ENCODE peak calls at places on chromosomes 2 and 18, in six cellular contexts. One of them, this sample, is unnamed.
A peak's percentile ranks its signal among the peaks of the same experiment; 100 is the strongest.

GRCh38 chr2:111900859-111901258 is 2.5 kb downstream of the MERTK start:
- DNase-seq in CD8-positive, alpha-beta memory T cell: no peak
- DNase-seq in GM23338: peak; percentile 51
- DNase-seq in lung: peak; percentile 53
- DNase-seq in CD8-positive, alpha-beta T cell: no peak
- DNase-seq in heart left ventricle: no peak
- DNase-seq in this sample: no peak

GRCh38 chr2:36967236-36967876 is 1.0 kb upstream of the STRN start:
- DNase-seq in CD8-positive, alpha-beta T cell: no peak
- DNase-seq in GM23338: no peak
- DNase-seq in heart left ventricle: no peak
- DNase-seq in CD8-positive, alpha-beta memory T cell: no peak
- DNase-seq in lung: no peak
- DNase-seq in this sample: no peak

GRCh38 chr2:33104726-33105125 is 158.0 kb downstream of the LTBP1 start:
- DNase-seq in heart left ventricle: no peak
- DNase-seq in CD8-positive, alpha-beta T cell: no peak
- DNase-seq in CD8-positive, alpha-beta memory T cell: no peak
- DNase-seq in GM23338: peak; percentile 7
- DNase-seq in lung: no peak
- DNase-seq in this sample: no peak

GRCh38 chr2:132741754-132742153 is 71.7 kb upstream of the LYPD1 start:
- DNase-seq in heart left ventricle: no peak
- DNase-seq in GM23338: no peak
- DNase-seq in CD8-positive, alpha-beta memory T cell: no peak
- DNase-seq in CD8-positive, alpha-beta T cell: no peak
- DNase-seq in lung: no peak
- DNase-seq in this sample: no peak

GRCh38 chr18:48952287-48953095 is 1.7 kb upstream of the SMAD7 start:
- DNase-seq in lung: peak; percentile 82
- DNase-seq in GM23338: peak; percentile 84
- DNase-seq in CD8-positive, alpha-beta memory T cell: peak; percentile 78
- DNase-seq in heart left ventricle: peak; percentile 89
- DNase-seq in CD8-positive, alpha-beta T cell: peak; percentile 57
- DNase-seq in this sample: peak; percentile 60

GRCh38 chr2:236691799-236692167 is 122.2 kb downstream of the ACKR3 start:
- DNase-seq in CD8-positive, alpha-beta memory T cell: no peak
- DNase-seq in GM23338: no peak
- DNase-seq in heart left ventricle: peak; percentile 28
- DNase-seq in CD8-positive, alpha-beta T cell: no peak
- DNase-seq in lung: no peak
- DNase-seq in this sample: no peak

GRCh38 chr2:148524519-148524919 is 120.0 kb upstream of the EPC2 start:
- DNase-seq in lung: no peak
- DNase-seq in GM23338: no peak
- DNase-seq in CD8-positive, alpha-beta T cell: peak; percentile 60
- DNase-seq in CD8-positive, alpha-beta memory T cell: peak; percentile 72
- DNase-seq in heart left ventricle: no peak
- DNase-seq in this sample: peak; percentile 84

GRCh38 chr2:189252991-189253680 is 73.6 kb upstream of the COL5A2 start:
- DNase-seq in CD8-positive, alpha-beta memory T cell: no peak
- DNase-seq in heart left ventricle: no peak
- DNase-seq in GM23338: no peak
- DNase-seq in lung: no peak
- DNase-seq in CD8-positive, alpha-beta T cell: no peak
- DNase-seq in this sample: no peak

GRCh38 chr2:127076290-127076689 is 30.7 kb downstream of the BIN1 start:
- DNase-seq in CD8-positive, alpha-beta T cell: no peak
- DNase-seq in CD8-positive, alpha-beta memory T cell: no peak
- DNase-seq in lung: no peak
- DNase-seq in GM23338: no peak
- DNase-seq in heart left ventricle: no peak
- DNase-seq in this sample: no peak
- H3K27ac ChIP-seq in CD8-positive, alpha-beta T cell: peak overlapping the region; percentile 37
- H3K27ac ChIP-seq in CD8-positive, alpha-beta memory T cell: no peak overlapping the region
- H3K27ac ChIP-seq in lung: no peak overlapping the region
- H3K27ac ChIP-seq in GM23338: no peak overlapping the region
- H3K27ac ChIP-seq in heart left ventricle: no peak overlapping the region
- H3K27ac ChIP-seq in this sample: peak overlapping the region; percentile 89

GRCh38 chr18:13222371-13223281 is 4.1 kb downstream of the LDLRAD4 start:
- DNase-seq in heart left ventricle: peak; percentile 89
- DNase-seq in CD8-positive, alpha-beta T cell: no peak
- DNase-seq in lung: no peak
- DNase-seq in GM23338: no peak
- DNase-seq in CD8-positive, alpha-beta memory T cell: no peak
- DNase-seq in this sample: no peak

GRCh38 chr18:13220326-13220991 is 1.9 kb downstream of the LDLRAD4 start:
- DNase-seq in CD8-positive, alpha-beta T cell: no peak
- DNase-seq in CD8-positive, alpha-beta memory T cell: no peak
- DNase-seq in lung: no peak
- DNase-seq in GM23338: no peak
- DNase-seq in heart left ventricle: no peak
- DNase-seq in this sample: peak; percentile 18

GRCh38 chr18:13221821-13222220 is 3.3 kb downstream of the LDLRAD4 start:
- DNase-seq in lung: peak; percentile 68
- DNase-seq in heart left ventricle: peak; percentile 86
- DNase-seq in GM23338: no peak
- DNase-seq in CD8-positive, alpha-beta T cell: no peak
- DNase-seq in CD8-positive, alpha-beta memory T cell: no peak
- DNase-seq in this sample: no peak

GRCh38 chr18:13225261-13225660 is 6.7 kb downstream of the LDLRAD4 start:
- DNase-seq in lung: no peak
- DNase-seq in heart left ventricle: no peak
- DNase-seq in CD8-positive, alpha-beta memory T cell: no peak
- DNase-seq in GM23338: no peak
- DNase-seq in CD8-positive, alpha-beta T cell: no peak
- DNase-seq in this sample: no peak

DNA sequence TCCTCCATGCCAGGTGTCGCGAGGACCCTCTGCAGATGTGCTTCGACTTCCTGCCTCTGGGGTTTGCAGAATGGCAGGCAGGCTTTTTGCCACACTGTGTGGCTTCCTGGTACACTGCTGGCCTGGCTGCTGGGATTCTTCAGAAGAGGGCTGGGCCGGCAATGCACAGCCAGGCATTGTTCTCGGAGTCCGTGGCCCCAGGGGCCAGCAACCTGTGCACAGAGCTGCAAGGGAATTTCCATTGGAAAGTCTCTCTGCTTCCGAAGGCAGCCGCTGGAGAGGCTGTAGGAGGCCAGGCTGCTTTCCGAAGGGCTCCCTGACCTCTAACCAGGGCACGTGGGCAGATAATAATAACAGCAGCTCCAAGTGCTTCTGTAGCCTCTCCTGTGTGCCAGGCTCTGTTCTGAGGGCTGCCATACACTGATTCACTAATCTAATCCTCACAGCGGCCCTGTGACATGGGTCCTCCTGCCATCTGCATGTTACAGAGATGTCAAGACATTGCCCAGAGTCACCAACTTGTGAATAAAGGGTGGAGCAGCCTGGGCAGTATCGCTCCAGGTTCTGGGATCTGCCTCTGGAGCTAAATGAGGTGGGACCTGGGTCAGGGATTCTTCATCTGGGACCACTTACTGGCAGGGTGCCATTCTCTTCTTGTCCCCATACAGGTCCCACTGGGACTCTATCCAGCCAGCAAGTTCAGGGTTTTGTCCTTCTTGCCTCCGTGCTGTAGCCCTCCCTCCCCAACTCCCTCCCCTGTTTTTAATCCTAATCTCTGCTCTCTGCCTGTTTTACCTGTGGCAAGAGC is 5.0 kb downstream of the LDLRAD4 start:
- DNase-seq in CD8-positive, alpha-beta memory T cell: no peak
- DNase-seq in GM23338: no peak
- DNase-seq in CD8-positive, alpha-beta T cell: no peak
- DNase-seq in heart left ventricle: no peak
- DNase-seq in lung: no peak
- DNase-seq in this sample: no peak
- H3K4me1 ChIP-seq in CD8-positive, alpha-beta memory T cell: peaks cover 13% of the 10 kb centered on the region
- H3K4me1 ChIP-seq in GM23338: peaks cover 22% of the 10 kb centered on the region
- H3K4me1 ChIP-seq in CD8-positive, alpha-beta T cell: peaks cover 28% of the 10 kb centered on the region
- H3K4me1 ChIP-seq in heart left ventricle: peaks cover 42% of the 10 kb centered on the region
- H3K4me1 ChIP-seq in lung: peaks cover 20% of the 10 kb centered on the region
- H3K4me1 ChIP-seq in this sample: no peaks in the 10 kb centered on the region

GRCh38 chr2:176463527-176463926 is 194.3 kb downstream of the MTX2 start:
- DNase-seq in GM23338: no peak
- DNase-seq in heart left ventricle: no peak
- DNase-seq in lung: no peak
- DNase-seq in CD8-positive, alpha-beta T cell: no peak
- DNase-seq in CD8-positive, alpha-beta memory T cell: no peak
- DNase-seq in this sample: no peak

GRCh38 chr2:176457486-176457885 is 188.2 kb downstream of the MTX2 start:
- DNase-seq in CD8-positive, alpha-beta T cell: no peak
- DNase-seq in GM23338: no peak
- DNase-seq in CD8-positive, alpha-beta memory T cell: no peak
- DNase-seq in lung: no peak
- DNase-seq in heart left ventricle: no peak
- DNase-seq in this sample: no peak

GRCh38 chr2:176461098-176461497 is 191.9 kb downstream of the MTX2 start:
- DNase-seq in CD8-positive, alpha-beta T cell: no peak
- DNase-seq in GM23338: no peak
- DNase-seq in lung: no peak
- DNase-seq in CD8-positive, alpha-beta memory T cell: no peak
- DNase-seq in heart left ventricle: no peak
- DNase-seq in this sample: no peak

GRCh38 chr2:176464886-176465564 is 195.8 kb downstream of the MTX2 start:
- DNase-seq in lung: no peak
- DNase-seq in CD8-positive, alpha-beta memory T cell: no peak
- DNase-seq in GM23338: no peak
- DNase-seq in heart left ventricle: no peak
- DNase-seq in CD8-positive, alpha-beta T cell: no peak
- DNase-seq in this sample: no peak

GRCh38 chr2:176461686-176462376 is 192.6 kb downstream of the MTX2 start:
- DNase-seq in heart left ventricle: no peak
- DNase-seq in CD8-positive, alpha-beta memory T cell: no peak
- DNase-seq in GM23338: no peak
- DNase-seq in lung: no peak
- DNase-seq in CD8-positive, alpha-beta T cell: no peak
- DNase-seq in this sample: no peak
- H3K27ac ChIP-seq in heart left ventricle: peak overlapping the region; percentile 25
- H3K27ac ChIP-seq in CD8-positive, alpha-beta memory T cell: no peak overlapping the region
- H3K27ac ChIP-seq in GM23338: no peak overlapping the region
- H3K27ac ChIP-seq in lung: no peak overlapping the region
- H3K27ac ChIP-seq in CD8-positive, alpha-beta T cell: no peak overlapping the region
- H3K27ac ChIP-seq in this sample: no peak overlapping the region

GRCh38 chr18:39624934-39625333 is 2059.3 kb upstream of the CELF4 start:
- DNase-seq in CD8-positive, alpha-beta memory T cell: no peak
- DNase-seq in heart left ventricle: no peak
- DNase-seq in CD8-positive, alpha-beta T cell: no peak
- DNase-seq in GM23338: peak; percentile 42
- DNase-seq in lung: no peak
- DNase-seq in this sample: no peak

GRCh38 chr18:39622431-39622830 is 2056.8 kb upstream of the CELF4 start:
- DNase-seq in lung: no peak
- DNase-seq in heart left ventricle: no peak
- DNase-seq in CD8-positive, alpha-beta memory T cell: no peak
- DNase-seq in GM23338: no peak
- DNase-seq in CD8-positive, alpha-beta T cell: no peak
- DNase-seq in this sample: no peak

DNA sequence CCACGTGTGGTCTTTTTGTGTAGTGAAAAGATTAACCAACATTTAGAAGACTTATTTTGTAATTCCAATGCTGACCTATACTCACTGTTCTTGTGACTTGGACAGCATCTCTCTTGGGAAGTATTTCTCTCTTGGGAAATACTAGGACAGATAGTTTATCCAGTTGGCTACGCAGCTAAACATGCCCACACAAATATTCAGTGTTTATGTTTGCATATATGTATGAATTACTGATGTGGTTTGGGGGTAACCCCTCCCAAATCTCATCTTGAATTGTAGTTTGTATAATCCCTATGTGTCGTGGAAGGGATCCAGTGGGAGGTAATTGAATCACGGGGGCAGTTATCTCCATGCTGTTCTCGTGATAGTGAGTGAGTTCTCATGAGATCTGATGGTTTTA is 2062.3 kb upstream of the CELF4 start:
- DNase-seq in CD8-positive, alpha-beta memory T cell: no peak
- DNase-seq in CD8-positive, alpha-beta T cell: no peak
- DNase-seq in GM23338: no peak
- DNase-seq in lung: no peak
- DNase-seq in heart left ventricle: no peak
- DNase-seq in this sample: no peak
- H3K4me1 ChIP-seq in CD8-positive, alpha-beta memory T cell: no peaks in the 10 kb centered on the region
- H3K4me1 ChIP-seq in CD8-positive, alpha-beta T cell: no peaks in the 10 kb centered on the region
- H3K4me1 ChIP-seq in GM23338: peaks cover 34% of the 10 kb centered on the region
- H3K4me1 ChIP-seq in lung: no peaks in the 10 kb centered on the region
- H3K4me1 ChIP-seq in heart left ventricle: no peaks in the 10 kb centered on the region
- H3K4me1 ChIP-seq in this sample: no peaks in the 10 kb centered on the region

DNA sequence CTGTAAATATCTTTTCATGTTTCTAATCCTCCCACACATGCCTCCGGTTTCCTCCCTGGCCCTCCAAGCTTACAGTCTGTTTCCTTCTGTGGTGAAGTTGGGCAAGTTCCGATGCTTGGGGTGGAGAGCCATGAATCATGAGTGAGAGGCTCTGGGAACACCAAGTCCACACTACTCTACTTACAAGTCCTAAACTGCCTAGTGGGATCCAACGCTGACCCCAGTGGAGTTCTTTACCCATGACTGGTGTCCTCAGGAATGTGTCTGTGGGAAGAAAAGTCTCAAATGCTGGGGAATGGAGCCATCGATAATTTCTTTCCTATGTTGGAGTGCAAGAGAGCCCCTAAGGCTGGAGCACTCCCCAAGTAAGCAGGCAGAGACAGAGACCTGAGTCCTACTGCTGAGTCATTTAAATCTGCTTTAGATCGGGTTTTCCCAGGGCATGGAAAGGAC is 73.5 kb upstream of the KLF7 start:
- DNase-seq in lung: peak; percentile 74
- DNase-seq in CD8-positive, alpha-beta T cell: no peak
- DNase-seq in CD8-positive, alpha-beta memory T cell: no peak
- DNase-seq in heart left ventricle: peak; percentile 63
- DNase-seq in GM23338: no peak
- DNase-seq in this sample: no peak
- H3K27ac ChIP-seq in lung: peak overlapping the region; percentile 8
- H3K27ac ChIP-seq in CD8-positive, alpha-beta T cell: no peak overlapping the region
- H3K27ac ChIP-seq in CD8-positive, alpha-beta memory T cell: no peak overlapping the region
- H3K27ac ChIP-seq in heart left ventricle: no peak overlapping the region
- H3K27ac ChIP-seq in GM23338: no peak overlapping the region
- H3K27ac ChIP-seq in this sample: no peak overlapping the region

GRCh38 chr2:216327447-216327846 is 44.8 kb downstream of the MARCHF4 start:
- DNase-seq in GM23338: no peak
- DNase-seq in CD8-positive, alpha-beta memory T cell: no peak
- DNase-seq in lung: no peak
- DNase-seq in CD8-positive, alpha-beta T cell: no peak
- DNase-seq in heart left ventricle: no peak
- DNase-seq in this sample: no peak
- H3K4me1 ChIP-seq in GM23338: peaks cover 4% of the 10 kb centered on the region
- H3K4me1 ChIP-seq in CD8-positive, alpha-beta memory T cell: no peaks in the 10 kb centered on the region
- H3K4me1 ChIP-seq in lung: no peaks in the 10 kb centered on the region
- H3K4me1 ChIP-seq in CD8-positive, alpha-beta T cell: no peaks in the 10 kb centered on the region
- H3K4me1 ChIP-seq in heart left ventricle: no peaks in the 10 kb centered on the region
- H3K4me1 ChIP-seq in this sample: no peaks in the 10 kb centered on the region